ENCODE peak calls at places on chromosomes 3 and 15, in ten cellular contexts. W is bronchial epithelial cell, B is esophagus muscularis mucosa, S is fibroblast of pulmonary artery, N is fibroblast of lung, F is heart left ventricle, A is left ventricle myocardium inferior, Z is GM12865, I is mesendoderm, O is fibroblast of the aortic adventitia. P is an unnamed sample.

GRCh38 chr15:64048766-64049165 is 2.5 kb upstream of the DAPK2 start:
- DNase-seq in W (no peak), B (no peak), S (no peak), N (no peak), F (no peak), A (no peak), Z (no peak), I (no peak), O (no peak), P (no peak)

GRCh38 chr15:28017423-28017924 is 81.6 kb downstream of the OCA2 start:
- DNase-seq in W (peak; percentile 1), B (peak; percentile 75), S (no peak), N (no peak), F (no peak), A (no peak), Z (peak; percentile 9), I (peak; percentile 46), O (no peak), P (no peak)

GRCh38 chr3:127697531-127698240 is 24.9 kb downstream of the ABTB1 start:
- DNase-seq in W (peak; percentile 59), B (peak; percentile 95), S (peak; percentile 92), N (peak; percentile 78), F (peak; percentile 93), A (peak; percentile 88), Z (peak; percentile 81), I (peak; percentile 86), O (peak; percentile 94), P (peak; percentile 91)

GRCh38 chr3:15630646-15631350 is 29.3 kb downstream of the BTD start:
- DNase-seq in W (peak; percentile 85), B (no peak), S (peak; percentile 82), N (peak; percentile 84), F (no peak), A (no peak), Z (peak; percentile 54), I (peak; percentile 87), O (peak; percentile 66), P (no peak)

GRCh38 chr3:65706786-65707568 is 331.7 kb downstream of the MAGI1 start:
- DNase-seq in W (no peak), B (no peak), S (no peak), N (peak; percentile 80), F (no peak), A (no peak), Z (no peak), I (no peak), O (no peak), P (no peak)

GRCh38 chr3:130906374-130906995 is 12.6 kb downstream of the ATP2C1 start:
- DNase-seq in W (peak; percentile 85), B (no peak), S (peak; percentile 39), N (peak; percentile 71), F (no peak), A (no peak), Z (no peak), I (no peak), O (peak; percentile 59), P (no peak)

GRCh38 chr15:31499236-31499952 is 172.8 kb downstream of the KLF13 start:
- DNase-seq in W (no peak), B (peak; percentile 85), S (no peak), N (no peak), F (no peak), A (no peak), Z (no peak), I (no peak), O (no peak), P (no peak)

GRCh38 chr3:62368705-62369475 is 4.5 kb downstream of the FEZF2 start:
- DNase-seq in W (no peak), B (no peak), S (no peak), N (no peak), F (no peak), A (no peak), Z (no peak), I (peak; percentile 74), O (no peak), P (no peak)

GRCh38 chr15:84600331-84600686 is 500 bp upstream of the ZSCAN2 start:
- DNase-seq in W (peak; percentile 83), B (peak; percentile 95), S (peak; percentile 87), N (peak; percentile 86), F (peak; percentile 89), A (peak; percentile 88), Z (peak; percentile 66), I (peak; percentile 83), O (peak; percentile 82), P (peak; percentile 93)

GRCh38 chr3:195207731-195208130 is 63.2 kb downstream of the XXYLT1 start:
- DNase-seq in W (no peak), B (peak; percentile 66), S (peak; percentile 52), N (peak; percentile 31), F (no peak), A (no peak), Z (no peak), I (no peak), O (peak; percentile 43), P (no peak)

GRCh38 chr3:50587806-50588758 is 18.8 kb downstream of the HEMK1 start:
- DNase-seq in W (no peak), B (no peak), S (no peak), N (no peak), F (no peak), A (no peak), Z (peak; percentile 60), I (no peak), O (no peak), P (no peak)

GRCh38 chr15:62887113-62887570 is 155.4 kb upstream of the TPM1 start:
- DNase-seq in W (no peak), B (no peak), S (no peak), N (peak; percentile 61), F (no peak), A (no peak), Z (no peak), I (no peak), O (peak; percentile 55), P (no peak)

GRCh38 chr15:61834076-61834697 is 226.1 kb downstream of the VPS13C start:
- DNase-seq in W (peak; percentile 51), B (peak; percentile 96), S (peak; percentile 85), N (peak; percentile 62), F (peak; percentile 82), A (peak; percentile 82), Z (peak; percentile 77), I (peak; percentile 78), O (peak; percentile 80), P (peak; percentile 89)

GRCh38 chr3:124107491-124107890 is 115.6 kb upstream of the ROPN1 start:
- DNase-seq in W (no peak), B (no peak), S (no peak), N (peak; percentile 68), F (no peak), A (no peak), Z (no peak), I (no peak), O (no peak), P (no peak)

DNA sequence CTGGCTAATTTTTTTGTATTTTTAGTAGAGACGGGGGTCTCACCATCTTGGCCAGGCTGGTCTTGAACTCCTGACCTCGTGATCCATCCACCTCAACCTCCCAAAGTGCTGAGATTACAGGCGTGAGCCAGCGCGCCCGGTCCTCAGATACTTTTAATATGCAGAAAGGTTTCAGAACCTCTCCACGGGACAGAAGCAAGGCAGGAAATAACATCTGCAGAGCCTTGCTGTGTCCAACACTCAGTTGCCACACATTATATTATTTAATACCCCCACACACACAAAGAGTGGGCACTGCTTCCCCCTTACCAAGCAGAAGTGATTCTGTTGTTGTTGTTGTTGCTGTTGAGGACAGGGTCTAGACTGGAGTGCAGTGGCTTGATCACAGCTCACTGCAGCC is 28.0 kb downstream of the OSBPL10 start:
- DNase-seq in W (no peak), B (peak; percentile 39), S (no peak), N (no peak), F (no peak), A (no peak), Z (peak; percentile 10), I (no peak), O (no peak), P (no peak)
- H3K4me3 ChIP-seq in W (no peak overlapping the region), B (no peak overlapping the region), S (no peak overlapping the region), N (no peak overlapping the region), F (no peak overlapping the region), A (no peak overlapping the region), Z (no peak overlapping the region), I (no peak overlapping the region), O (no peak overlapping the region), P (no peak overlapping the region)

DNA sequence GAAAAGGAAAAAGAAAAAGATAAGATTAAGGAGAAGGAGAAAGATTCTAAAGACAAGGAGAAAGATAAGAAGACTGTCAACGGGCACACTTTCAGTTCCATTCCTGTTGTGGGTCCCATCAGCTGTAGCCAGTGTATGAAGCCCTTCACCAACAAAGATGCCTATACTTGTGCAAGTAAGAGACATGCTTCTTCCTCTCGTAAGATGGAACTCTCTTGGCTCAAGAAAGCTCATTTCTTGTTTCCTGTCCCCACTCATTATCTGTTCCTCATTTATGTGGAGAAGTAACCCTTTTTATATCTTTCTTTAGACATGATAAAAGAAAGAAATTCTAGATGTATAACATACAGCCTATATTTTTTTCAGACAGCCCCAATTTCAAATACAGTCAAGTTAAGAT is 101.4 kb downstream of the KLHL25 start:
- DNase-seq in W (no peak), B (no peak), S (no peak), N (no peak), F (no peak), A (no peak), Z (peak; percentile 63), I (no peak), O (no peak), P (no peak)
- H3K4me3 ChIP-seq in W (no peak overlapping the region), B (no peak overlapping the region), S (no peak overlapping the region), N (no peak overlapping the region), F (no peak overlapping the region), A (no peak overlapping the region), Z (peak overlapping the region; percentile 81), I (no peak overlapping the region), O (no peak overlapping the region), P (no peak overlapping the region)

GRCh38 chr3:171129827-171130226 is 103.3 kb upstream of the SLC2A2 start:
- DNase-seq in W (no peak), B (no peak), S (peak; percentile 39), N (peak; percentile 54), F (no peak), A (no peak), Z (no peak), I (no peak), O (peak; percentile 39), P (no peak)

GRCh38 chr3:171138027-171138426 is 111.5 kb upstream of the SLC2A2 start:
- DNase-seq in W (no peak), B (no peak), S (no peak), N (no peak), F (no peak), A (no peak), Z (no peak), I (no peak), O (no peak), P (no peak)

GRCh38 chr3:171135536-171135935 is 109.0 kb upstream of the SLC2A2 start:
- DNase-seq in W (peak; percentile 29), B (no peak), S (no peak), N (peak; percentile 39), F (no peak), A (no peak), Z (no peak), I (no peak), O (no peak), P (no peak)

GRCh38 chr3:171134170-171134569 is 107.7 kb upstream of the SLC2A2 start:
- DNase-seq in W (peak; percentile 45), B (no peak), S (no peak), N (no peak), F (no peak), A (no peak), Z (no peak), I (no peak), O (no peak), P (no peak)

GRCh38 chr3:171132873-171133272 is 106.4 kb upstream of the SLC2A2 start:
- DNase-seq in W (peak; percentile 66), B (no peak), S (peak; percentile 29), N (peak; percentile 84), F (no peak), A (no peak), Z (no peak), I (no peak), O (peak; percentile 21), P (no peak)
- H3K4me3 ChIP-seq in W (no peak overlapping the region), B (no peak overlapping the region), S (no peak overlapping the region), N (no peak overlapping the region), F (no peak overlapping the region), A (no peak overlapping the region), Z (no peak overlapping the region), I (no peak overlapping the region), O (no peak overlapping the region), P (no peak overlapping the region)

GRCh38 chr3:118931996-118932395 is 102.7 kb downstream of the IGSF11 start:
- DNase-seq in W (no peak), B (no peak), S (no peak), N (no peak), F (no peak), A (no peak), Z (no peak), I (no peak), O (no peak), P (no peak)
- H3K4me3 ChIP-seq in W (no peak overlapping the region), B (no peak overlapping the region), S (no peak overlapping the region), N (no peak overlapping the region), F (no peak overlapping the region), A (no peak overlapping the region), Z (no peak overlapping the region), I (no peak overlapping the region), O (no peak overlapping the region), P (no peak overlapping the region)

P was measured in kidney.